ENCODE peak calls at places on chromosomes 5 and 9, in ten cellular contexts. One of them, this sample, is unnamed.

GRCh38 chr9:122219856-122220672 is 8.7 kb downstream of the LHX6 start:
- DNase-seq in renal cortical epithelial cell: no peak
- DNase-seq in activated effector memory CD4-positive, alpha-beta T cell treated with Interleukin-2 at 50 U/mL for 16 hours: no peak
- DNase-seq in sciatic nerve: no peak
- DNase-seq in NCI-H524: no peak
- DNase-seq in T-helper 9 cell: no peak
- DNase-seq in prostate gland: no peak
- DNase-seq in ACHN: peak
- DNase-seq in glutamatergic neuron: peak
- DNase-seq in uterus: no peak
- DNase-seq in this sample: no peak

GRCh38 chr5:122933926-122934325 is 88.5 kb downstream of the SNX24 start:
- DNase-seq in renal cortical epithelial cell: no peak
- DNase-seq in activated effector memory CD4-positive, alpha-beta T cell treated with Interleukin-2 at 50 U/mL for 16 hours: no peak
- DNase-seq in sciatic nerve: no peak
- DNase-seq in NCI-H524: no peak
- DNase-seq in T-helper 9 cell: no peak
- DNase-seq in prostate gland: no peak
- DNase-seq in ACHN: no peak
- DNase-seq in glutamatergic neuron: no peak
- DNase-seq in uterus: no peak
- DNase-seq in this sample: peak

GRCh38 chr9:134469041-134469875 is 143.0 kb downstream of the RXRA start:
- DNase-seq in renal cortical epithelial cell: no peak
- DNase-seq in activated effector memory CD4-positive, alpha-beta T cell treated with Interleukin-2 at 50 U/mL for 16 hours: no peak
- DNase-seq in sciatic nerve: no peak
- DNase-seq in NCI-H524: no peak
- DNase-seq in T-helper 9 cell: no peak
- DNase-seq in prostate gland: no peak
- DNase-seq in ACHN: no peak
- DNase-seq in glutamatergic neuron: no peak
- DNase-seq in uterus: peak
- DNase-seq in this sample: peak

GRCh38 chr5:172114875-172115422 is 73.1 kb downstream of the STK10 start:
- DNase-seq in renal cortical epithelial cell: no peak
- DNase-seq in activated effector memory CD4-positive, alpha-beta T cell treated with Interleukin-2 at 50 U/mL for 16 hours: peak
- DNase-seq in sciatic nerve: peak
- DNase-seq in NCI-H524: no peak
- DNase-seq in T-helper 9 cell: peak
- DNase-seq in prostate gland: no peak
- DNase-seq in ACHN: no peak
- DNase-seq in glutamatergic neuron: no peak
- DNase-seq in uterus: no peak
- DNase-seq in this sample: no peak

GRCh38 chr5:116084231-116084630 is 594 bp upstream of the COMMD10 start:
- DNase-seq in renal cortical epithelial cell: peak
- DNase-seq in activated effector memory CD4-positive, alpha-beta T cell treated with Interleukin-2 at 50 U/mL for 16 hours: peak
- DNase-seq in sciatic nerve: no peak
- DNase-seq in NCI-H524: no peak
- DNase-seq in T-helper 9 cell: peak
- DNase-seq in prostate gland: peak
- DNase-seq in ACHN: no peak
- DNase-seq in glutamatergic neuron: no peak
- DNase-seq in uterus: no peak
- DNase-seq in this sample: no peak

GRCh38 chr5:132256783-132257130 is 739 bp upstream of the PDLIM4 start:
- DNase-seq in renal cortical epithelial cell: no peak
- DNase-seq in activated effector memory CD4-positive, alpha-beta T cell treated with Interleukin-2 at 50 U/mL for 16 hours: no peak
- DNase-seq in sciatic nerve: peak
- DNase-seq in NCI-H524: no peak
- DNase-seq in T-helper 9 cell: no peak
- DNase-seq in prostate gland: no peak
- DNase-seq in ACHN: no peak
- DNase-seq in glutamatergic neuron: no peak
- DNase-seq in uterus: no peak
- DNase-seq in this sample: no peak

GRCh38 chr5:87113848-87114247 is 153.8 kb upstream of the RASA1 start:
- DNase-seq in renal cortical epithelial cell: peak
- DNase-seq in activated effector memory CD4-positive, alpha-beta T cell treated with Interleukin-2 at 50 U/mL for 16 hours: no peak
- DNase-seq in sciatic nerve: no peak
- DNase-seq in NCI-H524: no peak
- DNase-seq in T-helper 9 cell: no peak
- DNase-seq in prostate gland: no peak
- DNase-seq in ACHN: peak
- DNase-seq in glutamatergic neuron: no peak
- DNase-seq in uterus: no peak
- DNase-seq in this sample: peak

GRCh38 chr9:124897570-124898460 is 35.9 kb downstream of the ARPC5L start:
- DNase-seq in renal cortical epithelial cell: no peak
- DNase-seq in activated effector memory CD4-positive, alpha-beta T cell treated with Interleukin-2 at 50 U/mL for 16 hours: no peak
- DNase-seq in sciatic nerve: no peak
- DNase-seq in NCI-H524: no peak
- DNase-seq in T-helper 9 cell: no peak
- DNase-seq in prostate gland: no peak
- DNase-seq in ACHN: no peak
- DNase-seq in glutamatergic neuron: no peak
- DNase-seq in uterus: no peak
- DNase-seq in this sample: no peak

GRCh38 chr9:13557724-13558123 is 278.2 kb upstream of the MPDZ start:
- DNase-seq in renal cortical epithelial cell: no peak
- DNase-seq in activated effector memory CD4-positive, alpha-beta T cell treated with Interleukin-2 at 50 U/mL for 16 hours: no peak
- DNase-seq in sciatic nerve: no peak
- DNase-seq in NCI-H524: no peak
- DNase-seq in T-helper 9 cell: no peak
- DNase-seq in prostate gland: no peak
- DNase-seq in ACHN: no peak
- DNase-seq in glutamatergic neuron: no peak
- DNase-seq in uterus: no peak
- DNase-seq in this sample: no peak

GRCh38 chr9:93900971-93901861 is 53.9 kb downstream of the BARX1 start:
- DNase-seq in renal cortical epithelial cell: no peak
- DNase-seq in activated effector memory CD4-positive, alpha-beta T cell treated with Interleukin-2 at 50 U/mL for 16 hours: no peak
- DNase-seq in sciatic nerve: peak
- DNase-seq in NCI-H524: no peak
- DNase-seq in T-helper 9 cell: no peak
- DNase-seq in prostate gland: no peak
- DNase-seq in ACHN: no peak
- DNase-seq in glutamatergic neuron: no peak
- DNase-seq in uterus: peak
- DNase-seq in this sample: no peak

GRCh38 chr5:16051246-16051645 is 128.3 kb downstream of the MARCHF11 start:
- DNase-seq in renal cortical epithelial cell: no peak
- DNase-seq in activated effector memory CD4-positive, alpha-beta T cell treated with Interleukin-2 at 50 U/mL for 16 hours: no peak
- DNase-seq in sciatic nerve: no peak
- DNase-seq in NCI-H524: no peak
- DNase-seq in T-helper 9 cell: no peak
- DNase-seq in prostate gland: no peak
- DNase-seq in ACHN: no peak
- DNase-seq in glutamatergic neuron: no peak
- DNase-seq in uterus: no peak
- DNase-seq in this sample: no peak

GRCh38 chr9:78769684-78770083 is 472.8 kb downstream of the PSAT1 start:
- DNase-seq in renal cortical epithelial cell: no peak
- DNase-seq in activated effector memory CD4-positive, alpha-beta T cell treated with Interleukin-2 at 50 U/mL for 16 hours: no peak
- DNase-seq in sciatic nerve: no peak
- DNase-seq in NCI-H524: no peak
- DNase-seq in T-helper 9 cell: no peak
- DNase-seq in prostate gland: no peak
- DNase-seq in ACHN: no peak
- DNase-seq in glutamatergic neuron: no peak
- DNase-seq in uterus: no peak
- DNase-seq in this sample: no peak

GRCh38 chr9:22215492-22215891 is 206.4 kb upstream of the CDKN2B start:
- DNase-seq in renal cortical epithelial cell: no peak
- DNase-seq in activated effector memory CD4-positive, alpha-beta T cell treated with Interleukin-2 at 50 U/mL for 16 hours: no peak
- DNase-seq in sciatic nerve: no peak
- DNase-seq in NCI-H524: peak
- DNase-seq in T-helper 9 cell: no peak
- DNase-seq in prostate gland: no peak
- DNase-seq in ACHN: no peak
- DNase-seq in glutamatergic neuron: no peak
- DNase-seq in uterus: no peak
- DNase-seq in this sample: no peak

GRCh38 chr5:55222819-55223124 is 4.3 kb downstream of the MCIDAS start:
- DNase-seq in renal cortical epithelial cell: no peak
- DNase-seq in activated effector memory CD4-positive, alpha-beta T cell treated with Interleukin-2 at 50 U/mL for 16 hours: no peak
- DNase-seq in sciatic nerve: no peak
- DNase-seq in NCI-H524: no peak
- DNase-seq in T-helper 9 cell: no peak
- DNase-seq in prostate gland: no peak
- DNase-seq in ACHN: no peak
- DNase-seq in glutamatergic neuron: no peak
- DNase-seq in uterus: no peak
- DNase-seq in this sample: no peak

GRCh38 chr9:13941686-13942085 is 372.3 kb downstream of the NFIB start:
- DNase-seq in renal cortical epithelial cell: no peak
- DNase-seq in activated effector memory CD4-positive, alpha-beta T cell treated with Interleukin-2 at 50 U/mL for 16 hours: no peak
- DNase-seq in sciatic nerve: no peak
- DNase-seq in NCI-H524: no peak
- DNase-seq in T-helper 9 cell: no peak
- DNase-seq in prostate gland: peak
- DNase-seq in ACHN: no peak
- DNase-seq in glutamatergic neuron: no peak
- DNase-seq in uterus: no peak
- DNase-seq in this sample: no peak

GRCh38 chr5:15704397-15704947 is 204.5 kb downstream of the FBXL7 start:
- DNase-seq in renal cortical epithelial cell: no peak
- DNase-seq in activated effector memory CD4-positive, alpha-beta T cell treated with Interleukin-2 at 50 U/mL for 16 hours: no peak
- DNase-seq in sciatic nerve: no peak
- DNase-seq in NCI-H524: no peak
- DNase-seq in T-helper 9 cell: no peak
- DNase-seq in prostate gland: no peak
- DNase-seq in ACHN: no peak
- DNase-seq in glutamatergic neuron: no peak
- DNase-seq in uterus: no peak
- DNase-seq in this sample: no peak

GRCh38 chr5:30997681-30998080 is 195.8 kb upstream of the CDH6 start:
- DNase-seq in renal cortical epithelial cell: no peak
- DNase-seq in activated effector memory CD4-positive, alpha-beta T cell treated with Interleukin-2 at 50 U/mL for 16 hours: no peak
- DNase-seq in sciatic nerve: no peak
- DNase-seq in NCI-H524: no peak
- DNase-seq in T-helper 9 cell: no peak
- DNase-seq in prostate gland: no peak
- DNase-seq in ACHN: no peak
- DNase-seq in glutamatergic neuron: no peak
- DNase-seq in uterus: no peak
- DNase-seq in this sample: no peak

GRCh38 chr9:137030528-137030927 is 1.4 kb downstream of the FUT7 start:
- DNase-seq in renal cortical epithelial cell: peak
- DNase-seq in activated effector memory CD4-positive, alpha-beta T cell treated with Interleukin-2 at 50 U/mL for 16 hours: peak
- DNase-seq in sciatic nerve: no peak
- DNase-seq in NCI-H524: no peak
- DNase-seq in T-helper 9 cell: peak
- DNase-seq in prostate gland: no peak
- DNase-seq in ACHN: no peak
- DNase-seq in glutamatergic neuron: no peak
- DNase-seq in uterus: no peak
- DNase-seq in this sample: no peak

GRCh38 chr5:39801306-39801705 is 376.5 kb upstream of the DAB2 start:
- DNase-seq in renal cortical epithelial cell: no peak
- DNase-seq in activated effector memory CD4-positive, alpha-beta T cell treated with Interleukin-2 at 50 U/mL for 16 hours: no peak
- DNase-seq in sciatic nerve: no peak
- DNase-seq in NCI-H524: no peak
- DNase-seq in T-helper 9 cell: no peak
- DNase-seq in prostate gland: no peak
- DNase-seq in ACHN: no peak
- DNase-seq in glutamatergic neuron: no peak
- DNase-seq in uterus: no peak
- DNase-seq in this sample: no peak

GRCh38 chr5:32088214-32088613 is 85.9 kb downstream of the GOLPH3 start:
- DNase-seq in renal cortical epithelial cell: no peak
- DNase-seq in activated effector memory CD4-positive, alpha-beta T cell treated with Interleukin-2 at 50 U/mL for 16 hours: no peak
- DNase-seq in sciatic nerve: no peak
- DNase-seq in NCI-H524: peak
- DNase-seq in T-helper 9 cell: no peak
- DNase-seq in prostate gland: no peak
- DNase-seq in ACHN: no peak
- DNase-seq in glutamatergic neuron: no peak
- DNase-seq in uterus: no peak
- DNase-seq in this sample: no peak

GRCh38 chr9:133635903-133636531 is at the start of gene DBH:
- DNase-seq in renal cortical epithelial cell: no peak
- DNase-seq in activated effector memory CD4-positive, alpha-beta T cell treated with Interleukin-2 at 50 U/mL for 16 hours: no peak
- DNase-seq in sciatic nerve: no peak
- DNase-seq in NCI-H524: no peak
- DNase-seq in T-helper 9 cell: no peak
- DNase-seq in prostate gland: no peak
- DNase-seq in ACHN: no peak
- DNase-seq in glutamatergic neuron: peak
- DNase-seq in uterus: no peak
- DNase-seq in this sample: no peak

GRCh38 chr9:120480707-120481106 is 99.3 kb downstream of the CDK5RAP2 start:
- DNase-seq in renal cortical epithelial cell: peak
- DNase-seq in activated effector memory CD4-positive, alpha-beta T cell treated with Interleukin-2 at 50 U/mL for 16 hours: no peak
- DNase-seq in sciatic nerve: no peak
- DNase-seq in NCI-H524: peak
- DNase-seq in T-helper 9 cell: no peak
- DNase-seq in prostate gland: no peak
- DNase-seq in ACHN: no peak
- DNase-seq in glutamatergic neuron: no peak
- DNase-seq in uterus: no peak
- DNase-seq in this sample: no peak

GRCh38 chr5:58450018-58450417 is 9.9 kb downstream of the PLK2 start:
- DNase-seq in renal cortical epithelial cell: peak
- DNase-seq in activated effector memory CD4-positive, alpha-beta T cell treated with Interleukin-2 at 50 U/mL for 16 hours: no peak
- DNase-seq in sciatic nerve: no peak
- DNase-seq in NCI-H524: no peak
- DNase-seq in T-helper 9 cell: no peak
- DNase-seq in prostate gland: no peak
- DNase-seq in ACHN: no peak
- DNase-seq in glutamatergic neuron: no peak
- DNase-seq in uterus: no peak
- DNase-seq in this sample: no peak

GRCh38 chr5:52605992-52606321 is 181.8 kb upstream of the ITGA1 start:
- DNase-seq in renal cortical epithelial cell: no peak
- DNase-seq in activated effector memory CD4-positive, alpha-beta T cell treated with Interleukin-2 at 50 U/mL for 16 hours: no peak
- DNase-seq in sciatic nerve: no peak
- DNase-seq in NCI-H524: no peak
- DNase-seq in T-helper 9 cell: no peak
- DNase-seq in prostate gland: no peak
- DNase-seq in ACHN: no peak
- DNase-seq in glutamatergic neuron: no peak
- DNase-seq in uterus: no peak
- DNase-seq in this sample: no peak

GRCh38 chr9:105073147-105073546 is 145.2 kb upstream of the ABCA1 start:
- DNase-seq in renal cortical epithelial cell: no peak
- DNase-seq in activated effector memory CD4-positive, alpha-beta T cell treated with Interleukin-2 at 50 U/mL for 16 hours: no peak
- DNase-seq in sciatic nerve: no peak
- DNase-seq in NCI-H524: no peak
- DNase-seq in T-helper 9 cell: no peak
- DNase-seq in prostate gland: no peak
- DNase-seq in ACHN: no peak
- DNase-seq in glutamatergic neuron: no peak
- DNase-seq in uterus: no peak
- DNase-seq in this sample: no peak

GRCh38 chr9:93125331-93125894 is 8.6 kb downstream of the NINJ1 start:
- DNase-seq in renal cortical epithelial cell: no peak
- DNase-seq in activated effector memory CD4-positive, alpha-beta T cell treated with Interleukin-2 at 50 U/mL for 16 hours: no peak
- DNase-seq in sciatic nerve: peak
- DNase-seq in NCI-H524: no peak
- DNase-seq in T-helper 9 cell: peak
- DNase-seq in prostate gland: no peak
- DNase-seq in ACHN: no peak
- DNase-seq in glutamatergic neuron: no peak
- DNase-seq in uterus: peak
- DNase-seq in this sample: no peak

GRCh38 chr5:138752341-138752950 is 779 bp upstream of the CTNNA1 start:
- DNase-seq in renal cortical epithelial cell: no peak
- DNase-seq in activated effector memory CD4-positive, alpha-beta T cell treated with Interleukin-2 at 50 U/mL for 16 hours: no peak
- DNase-seq in sciatic nerve: peak
- DNase-seq in NCI-H524: peak
- DNase-seq in T-helper 9 cell: no peak
- DNase-seq in prostate gland: peak
- DNase-seq in ACHN: peak
- DNase-seq in glutamatergic neuron: no peak
- DNase-seq in uterus: peak
- DNase-seq in this sample: no peak

GRCh38 chr5:29382735-29383280 is 1810.7 kb upstream of the CDH6 start:
- DNase-seq in renal cortical epithelial cell: no peak
- DNase-seq in activated effector memory CD4-positive, alpha-beta T cell treated with Interleukin-2 at 50 U/mL for 16 hours: no peak
- DNase-seq in sciatic nerve: no peak
- DNase-seq in NCI-H524: no peak
- DNase-seq in T-helper 9 cell: no peak
- DNase-seq in prostate gland: no peak
- DNase-seq in ACHN: no peak
- DNase-seq in glutamatergic neuron: no peak
- DNase-seq in uterus: no peak
- DNase-seq in this sample: peak

This sample was measured in Caki2.